ENCODE peak calls at places on chromosomes 12 and 14, in four cellular contexts. One of them, this sample, is unnamed.

GRCh38 chr12:109461846-109462766 is 15.0 kb downstream of the KCTD10 start:
- DNase-seq in A549: peak
- DNase-seq in brain microvascular endothelial cell: peak
- DNase-seq in CD8-positive, alpha-beta T cell: no peak
- DNase-seq in this sample: peak

GRCh38 chr14:105491366-105492006 is 440 bp downstream of the TEDC1 start:
- DNase-seq in CD8-positive, alpha-beta T cell: peak
- DNase-seq in brain microvascular endothelial cell: no peak
- DNase-seq in A549: peak
- DNase-seq in this sample: peak

GRCh38 chr14:80498533-80498932 is 287.2 kb upstream of the DIO2 start:
- DNase-seq in brain microvascular endothelial cell: no peak
- DNase-seq in A549: no peak
- DNase-seq in CD8-positive, alpha-beta T cell: no peak
- DNase-seq in this sample: no peak

GRCh38 chr14:44897844-44898151 is 63.9 kb downstream of the KLHL28 start:
- DNase-seq in A549: no peak
- DNase-seq in CD8-positive, alpha-beta T cell: no peak
- DNase-seq in brain microvascular endothelial cell: no peak
- DNase-seq in this sample: no peak

GRCh38 chr12:86496595-86496994 is 240.4 kb upstream of the MGAT4C start:
- DNase-seq in brain microvascular endothelial cell: no peak
- DNase-seq in CD8-positive, alpha-beta T cell: no peak
- DNase-seq in A549: no peak
- DNase-seq in this sample: peak

GRCh38 chr12:4169522-4169921 is 104.0 kb upstream of the CCND2 start:
- DNase-seq in A549: no peak
- DNase-seq in CD8-positive, alpha-beta T cell: no peak
- DNase-seq in brain microvascular endothelial cell: no peak
- DNase-seq in this sample: no peak

GRCh38 chr14:50999726-51000125 is 55.4 kb upstream of the PYGL start:
- DNase-seq in brain microvascular endothelial cell: no peak
- DNase-seq in A549: no peak
- DNase-seq in CD8-positive, alpha-beta T cell: no peak
- DNase-seq in this sample: peak

GRCh38 chr14:81565441-81566290 is 32.0 kb upstream of the SEL1L start:
- DNase-seq in CD8-positive, alpha-beta T cell: no peak
- DNase-seq in brain microvascular endothelial cell: peak
- DNase-seq in A549: peak
- DNase-seq in this sample: peak

GRCh38 chr14:54108481-54109471 is 152.2 kb upstream of the BMP4 start:
- DNase-seq in brain microvascular endothelial cell: peak
- DNase-seq in CD8-positive, alpha-beta T cell: no peak
- DNase-seq in A549: no peak
- DNase-seq in this sample: peak

GRCh38 chr12:78571953-78572352 is 292.6 kb upstream of the SYT1 start:
- DNase-seq in CD8-positive, alpha-beta T cell: no peak
- DNase-seq in A549: no peak
- DNase-seq in brain microvascular endothelial cell: no peak
- DNase-seq in this sample: no peak
- TF ChIP-seq CTCF in CD8-positive, alpha-beta T cell: no peak
- TF ChIP-seq CTCF in A549: no peak
- TF ChIP-seq CTCF in brain microvascular endothelial cell: no peak
- TF ChIP-seq CTCF in this sample: no peak

DNA sequence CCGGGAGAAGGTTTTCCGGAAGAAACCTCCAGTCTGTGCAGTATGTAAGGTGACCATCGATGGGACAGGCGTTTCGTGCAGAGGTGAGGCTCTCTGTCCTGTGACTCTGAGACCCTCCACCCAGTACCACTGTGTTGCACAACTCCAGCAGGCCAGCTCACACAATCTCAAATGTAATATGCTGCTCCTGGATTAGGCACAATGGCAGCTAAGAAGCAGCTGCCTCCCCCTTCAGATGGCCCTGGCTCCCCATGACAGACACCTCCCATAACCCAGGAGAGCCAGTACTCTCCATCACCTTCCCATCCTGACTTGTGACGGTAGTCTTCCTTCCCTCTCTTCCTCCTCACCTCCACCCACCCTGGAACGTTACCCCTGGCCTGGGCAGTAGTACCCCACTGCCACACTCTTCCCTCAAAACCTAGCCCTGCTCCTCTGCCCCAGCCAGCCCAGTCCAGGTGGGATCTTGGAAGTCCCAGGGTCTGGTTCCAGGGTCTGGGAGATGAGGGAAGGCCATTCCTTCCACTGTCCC is 2.1 kb downstream of the TNS2 start:
- DNase-seq in CD8-positive, alpha-beta T cell: no peak
- DNase-seq in brain microvascular endothelial cell: no peak
- DNase-seq in A549: no peak
- DNase-seq in this sample: no peak
- H3K4me3 ChIP-seq in CD8-positive, alpha-beta T cell: no peak
- H3K4me3 ChIP-seq in brain microvascular endothelial cell: peak
- H3K4me3 ChIP-seq in A549: peak
- H3K4me3 ChIP-seq in this sample: peak

DNA sequence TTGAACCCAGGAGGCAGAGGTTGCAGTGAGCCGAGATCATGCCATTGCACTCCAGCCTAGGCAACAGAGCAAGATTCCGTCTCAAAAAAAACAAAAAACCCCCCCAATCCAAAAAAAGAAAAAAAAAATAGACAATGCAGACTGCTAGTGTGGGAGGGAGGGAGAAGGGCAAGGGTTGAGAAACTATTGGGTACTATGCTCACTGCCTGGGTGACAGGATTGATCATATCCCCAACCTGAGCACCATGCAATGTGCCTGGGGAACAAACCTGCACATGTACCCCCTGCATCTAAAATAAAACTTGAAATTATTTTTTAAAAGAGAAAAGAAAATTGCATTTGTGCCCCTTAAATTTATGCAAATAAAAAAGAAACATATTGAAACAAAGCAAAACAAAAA is 65.6 kb upstream of the PLEKHG3 start:
- DNase-seq in A549: no peak
- DNase-seq in brain microvascular endothelial cell: no peak
- DNase-seq in CD8-positive, alpha-beta T cell: no peak
- DNase-seq in this sample: no peak
- TF ChIP-seq CTCF in A549: no peak
- TF ChIP-seq CTCF in brain microvascular endothelial cell: no peak
- TF ChIP-seq CTCF in CD8-positive, alpha-beta T cell: no peak
- TF ChIP-seq CTCF in this sample: no peak

GRCh38 chr14:68813318-68813838 is 20.5 kb upstream of the ZFP36L1 start:
- DNase-seq in CD8-positive, alpha-beta T cell: no peak
- DNase-seq in brain microvascular endothelial cell: no peak
- DNase-seq in A549: no peak
- DNase-seq in this sample: no peak

GRCh38 chr14:68816943-68817430 is 24.1 kb upstream of the ZFP36L1 start:
- DNase-seq in CD8-positive, alpha-beta T cell: no peak
- DNase-seq in A549: no peak
- DNase-seq in brain microvascular endothelial cell: no peak
- DNase-seq in this sample: no peak

GRCh38 chr14:68816183-68816942 is 23.5 kb upstream of the ZFP36L1 start:
- DNase-seq in A549: peak
- DNase-seq in CD8-positive, alpha-beta T cell: peak
- DNase-seq in brain microvascular endothelial cell: peak
- DNase-seq in this sample: peak

GRCh38 chr14:68815288-68816182 is 22.7 kb upstream of the ZFP36L1 start:
- DNase-seq in brain microvascular endothelial cell: no peak
- DNase-seq in CD8-positive, alpha-beta T cell: peak
- DNase-seq in A549: no peak
- DNase-seq in this sample: no peak

GRCh38 chr14:68814376-68815287 is 21.8 kb upstream of the ZFP36L1 start:
- DNase-seq in CD8-positive, alpha-beta T cell: peak
- DNase-seq in A549: peak
- DNase-seq in brain microvascular endothelial cell: no peak
- DNase-seq in this sample: no peak
- H3K4me3 ChIP-seq in CD8-positive, alpha-beta T cell: peak
- H3K4me3 ChIP-seq in A549: peak
- H3K4me3 ChIP-seq in brain microvascular endothelial cell: no peak
- H3K4me3 ChIP-seq in this sample: no peak

DNA sequence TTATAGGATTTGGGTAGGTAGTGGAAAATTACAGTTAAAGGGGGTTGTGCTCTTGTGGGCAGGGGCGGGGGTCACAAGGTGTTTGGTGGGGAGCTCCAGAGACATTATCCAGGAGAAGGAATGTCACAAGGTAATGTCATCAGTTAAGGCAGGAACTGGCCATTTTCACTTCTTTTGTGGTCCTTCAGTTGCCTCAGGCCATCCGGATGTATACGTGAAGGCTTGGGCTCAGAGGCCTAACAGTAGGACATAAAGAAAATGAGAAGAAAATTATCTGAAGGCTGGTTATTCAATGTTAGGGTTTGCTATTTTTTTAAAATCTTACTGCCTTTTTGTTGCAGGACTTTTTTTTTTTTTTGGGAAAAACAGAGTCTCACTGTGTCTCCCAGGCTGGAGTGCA is 2.5 kb upstream of the PSEN1 start:
- DNase-seq in CD8-positive, alpha-beta T cell: no peak
- DNase-seq in brain microvascular endothelial cell: no peak
- DNase-seq in A549: no peak
- DNase-seq in this sample: no peak
- TF ChIP-seq CTCF in CD8-positive, alpha-beta T cell: no peak
- TF ChIP-seq CTCF in brain microvascular endothelial cell: no peak
- TF ChIP-seq CTCF in A549: no peak
- TF ChIP-seq CTCF in this sample: no peak

GRCh38 chr12:7503686-7504085 is at the start of gene CD163:
- DNase-seq in A549: no peak
- DNase-seq in CD8-positive, alpha-beta T cell: no peak
- DNase-seq in brain microvascular endothelial cell: no peak
- DNase-seq in this sample: no peak
- H3K4me3 ChIP-seq in A549: no peak
- H3K4me3 ChIP-seq in CD8-positive, alpha-beta T cell: no peak
- H3K4me3 ChIP-seq in brain microvascular endothelial cell: no peak
- H3K4me3 ChIP-seq in this sample: no peak

GRCh38 chr12:125772403-125772802 is 707.2 kb downstream of the AACS start:
- DNase-seq in CD8-positive, alpha-beta T cell: no peak
- DNase-seq in A549: no peak
- DNase-seq in brain microvascular endothelial cell: no peak
- DNase-seq in this sample: no peak

GRCh38 chr12:125775507-125775906 is 710.3 kb downstream of the AACS start:
- DNase-seq in A549: no peak
- DNase-seq in brain microvascular endothelial cell: no peak
- DNase-seq in CD8-positive, alpha-beta T cell: no peak
- DNase-seq in this sample: no peak

GRCh38 chr12:125776212-125776611 is 711.0 kb downstream of the AACS start:
- DNase-seq in CD8-positive, alpha-beta T cell: no peak
- DNase-seq in A549: no peak
- DNase-seq in brain microvascular endothelial cell: no peak
- DNase-seq in this sample: no peak

GRCh38 chr12:125773033-125773432 is 707.8 kb downstream of the AACS start:
- DNase-seq in brain microvascular endothelial cell: no peak
- DNase-seq in A549: peak
- DNase-seq in CD8-positive, alpha-beta T cell: no peak
- DNase-seq in this sample: peak
- TF ChIP-seq CTCF in brain microvascular endothelial cell: peak
- TF ChIP-seq CTCF in A549: no peak
- TF ChIP-seq CTCF in CD8-positive, alpha-beta T cell: no peak
- TF ChIP-seq CTCF in this sample: no peak

This sample was measured in epithelial cell of esophagus.